ENCODE peak calls at places on chromosome 19, in four cellular contexts. A is activated CD4-positive, alpha-beta T cell treated with anti-CD3 and anti-CD28 coated beads, Interleukin-2, amount 50 U/mL, for 48 hours; C is HuH-7.5; S is immature natural killer cell. B is an unnamed sample.

GRCh38 chr19:28980236-28980868 is 232.6 kb downstream of the UQCRFS1 start:
- DNase-seq in A (no peak), C (no peak), S (no peak), B (peak)

GRCh38 chr19:14383898-14384669 is 2.8 kb downstream of the ADGRE5 start:
- DNase-seq in A (peak), C (no peak), S (peak), B (peak)

GRCh38 chr19:15779756-15780476 is 7.5 kb upstream of the OR10H5 start:
- DNase-seq in A (no peak), C (no peak), S (no peak), B (no peak)

GRCh38 chr19:40521276-40521675 is 54.5 kb downstream of the SPTBN4 start:
- DNase-seq in A (no peak), C (no peak), S (no peak), B (peak)

GRCh38 chr19:5127710-5128109 is 158.8 kb downstream of the KDM4B start:
- DNase-seq in A (no peak), C (no peak), S (no peak), B (no peak)

GRCh38 chr19:18465964-18466339 is 28.0 kb upstream of the ISYNA1 start:
- DNase-seq in A (no peak), C (no peak), S (no peak), B (no peak)

GRCh38 chr19:7287716-7288115 is 6.5 kb downstream of the INSR start:
- DNase-seq in A (no peak), C (peak), S (no peak), B (no peak)

GRCh38 chr19:31279436-31279765 is 69.8 kb downstream of the TSHZ3 start:
- DNase-seq in A (no peak), C (no peak), S (no peak), B (no peak)

GRCh38 chr19:9115307-9115813 is at the start of gene OR7G1:
- DNase-seq in A (no peak), C (no peak), S (no peak), B (no peak)

GRCh38 chr19:23263870-23264590 is 13.8 kb upstream of the ZNF724 start:
- DNase-seq in A (no peak), C (no peak), S (no peak), B (no peak)

GRCh38 chr19:2512523-2513431 is 36.9 kb downstream of the GADD45B start:
- DNase-seq in A (no peak), C (no peak), S (no peak), B (no peak)

GRCh38 chr19:18385675-18386542 is at the start of gene GDF15:
- DNase-seq in A (peak), C (peak), S (peak), B (peak)

GRCh38 chr19:2579678-2580280 is 103.9 kb downstream of the GADD45B start:
- DNase-seq in A (no peak), C (no peak), S (no peak), B (no peak)

GRCh38 chr19:3346677-3347353 is 19.6 kb upstream of the NFIC start:
- DNase-seq in A (no peak), C (no peak), S (no peak), B (peak)

GRCh38 chr19:46571495-46571894 is 29.6 kb upstream of the CALM3 start:
- DNase-seq in A (peak), C (peak), S (no peak), B (peak)

GRCh38 chr19:35332817-35333216 is 3.8 kb downstream of the CD22 start:
- DNase-seq in A (peak), C (no peak), S (no peak), B (no peak)

GRCh38 chr19:5575553-5575952 is 7.8 kb upstream of the TINCR start:
- DNase-seq in A (no peak), C (no peak), S (no peak), B (no peak)

GRCh38 chr19:3698386-3698950 is 1.8 kb downstream of the PIP5K1C start:
- DNase-seq in A (no peak), C (no peak), S (peak), B (peak)

GRCh38 chr19:36916991-36917390 is 859 bp downstream of the ZNF568 start:
- DNase-seq in A (no peak), C (no peak), S (no peak), B (peak)

GRCh38 chr19:17303940-17304267 is 679 bp upstream of the ABHD8 start:
- DNase-seq in A (no peak), C (no peak), S (no peak), B (no peak)

GRCh38 chr19:53328967-53329366 is 4.6 kb upstream of the ZNF845 start:
- DNase-seq in A (peak), C (no peak), S (no peak), B (no peak)

GRCh38 chr19:30362156-30362754 is 9.9 kb upstream of the ZNF536 start:
- DNase-seq in A (no peak), C (no peak), S (no peak), B (no peak)

GRCh38 chr19:41546386-41546789 is 29.6 kb upstream of the CEACAM21 start:
- DNase-seq in A (peak), C (no peak), S (peak), B (no peak)

GRCh38 chr19:39913682-39914333 is 20.6 kb downstream of the FCGBP start:
- DNase-seq in A (no peak), C (no peak), S (no peak), B (no peak)

GRCh38 chr19:49335071-49335783 is at the start of gene CD37:
- DNase-seq in A (peak), C (no peak), S (peak), B (no peak)

GRCh38 chr19:685457-685931 is 9.3 kb downstream of the FSTL3 start:
- DNase-seq in A (no peak), C (peak), S (no peak), B (no peak)

GRCh38 chr19:50361290-50362029 is 4.0 kb downstream of the NAPSA start:
- DNase-seq in A (peak), C (no peak), S (peak), B (no peak)

GRCh38 chr19:33689886-33690285 is 68.1 kb downstream of the CHST8 start:
- DNase-seq in A (no peak), C (no peak), S (no peak), B (no peak)

B was measured in HFFc6.